ENCODE peak calls at places on chromosomes 11 and 22, in six cellular contexts. N is pancreas, F is transverse colon, X is HFFc6, J is stomach, H is GM10248. V is an unnamed sample.

GRCh38 chr22:26853495-26853894 is 196.1 kb downstream of the MIAT start:
- DNase-seq in N (no peak), F (no peak), X (no peak), J (no peak), H (no peak), V (no peak)

GRCh38 chr11:132131051-132131450 is 760.6 kb downstream of the NTM start:
- DNase-seq in N (no peak), F (no peak), X (no peak), J (no peak), H (no peak), V (no peak)

GRCh38 chr11:40227730-40228129 is 1231.7 kb downstream of the LRRC4C start:
- DNase-seq in N (no peak), F (no peak), X (no peak), J (no peak), H (no peak), V (no peak)

GRCh38 chr11:104254347-104254746 is 90.4 kb upstream of the PDGFD start:
- DNase-seq in N (peak; percentile 2), F (no peak), X (no peak), J (peak; percentile 34), H (peak; percentile 18), V (no peak)

GRCh38 chr11:73330569-73331093 is 22.6 kb downstream of the ARHGEF17 start:
- DNase-seq in N (no peak), F (no peak), X (peak; percentile 52), J (no peak), H (no peak), V (no peak)

GRCh38 chr22:32698926-32699619 is 102.4 kb upstream of the TIMP3 start:
- DNase-seq in N (peak; percentile 6), F (peak; percentile 10), X (no peak), J (no peak), H (no peak), V (no peak)

GRCh38 chr22:29218758-29219408 is 13.2 kb downstream of the EMID1 start:
- DNase-seq in N (no peak), F (no peak), X (no peak), J (no peak), H (no peak), V (no peak)

GRCh38 chr22:47497666-47498065 is 735.2 kb downstream of the TBC1D22A start:
- DNase-seq in N (no peak), F (no peak), X (no peak), J (no peak), H (no peak), V (no peak)

GRCh38 chr11:111942826-111943225 is 5.7 kb downstream of the DIXDC1 start:
- DNase-seq in N (no peak), F (no peak), X (no peak), J (no peak), H (no peak), V (no peak)

GRCh38 chr22:24726848-24727217 is 47.7 kb downstream of the PIWIL3 start:
- DNase-seq in N (no peak), F (no peak), X (no peak), J (no peak), H (no peak), V (no peak)

GRCh38 chr11:24833598-24833997 is 336.7 kb downstream of the LUZP2 start:
- DNase-seq in N (no peak), F (no peak), X (no peak), J (no peak), H (no peak), V (no peak)

GRCh38 chr22:27895600-27895999 is 23.5 kb downstream of the PITPNB start:
- DNase-seq in N (no peak), F (no peak), X (no peak), J (no peak), H (peak; percentile 69), V (no peak)

GRCh38 chr11:10500757-10501684 is 40.0 kb downstream of the RNF141 start:
- DNase-seq in N (no peak), F (no peak), X (no peak), J (no peak), H (no peak), V (no peak)

GRCh38 chr11:66047541-66048365 is 1.2 kb downstream of the GAL3ST3 start:
- DNase-seq in N (no peak), F (no peak), X (no peak), J (no peak), H (no peak), V (no peak)

GRCh38 chr22:48845356-48845936 is 982.2 kb downstream of the BRD1 start:
- DNase-seq in N (no peak), F (no peak), X (no peak), J (no peak), H (no peak), V (no peak)

GRCh38 chr11:111540114-111540920 is at the start of gene LAYN:
- DNase-seq in N (no peak), F (peak; percentile 46), X (no peak), J (peak; percentile 28), H (peak; percentile 36), V (no peak)

GRCh38 chr22:20316844-20317401 is 2.9 kb downstream of the DGCR6L start:
- DNase-seq in N (no peak), F (peak; percentile 6), X (no peak), J (peak; percentile 10), H (no peak), V (no peak)

GRCh38 chr22:20324139-20324516 is 4.3 kb upstream of the DGCR6L start:
- DNase-seq in N (no peak), F (no peak), X (no peak), J (peak; percentile 21), H (no peak), V (no peak)

GRCh38 chr22:20319041-20319744 is 667 bp downstream of the DGCR6L start:
- DNase-seq in N (no peak), F (no peak), X (no peak), J (peak; percentile 24), H (no peak), V (no peak)

GRCh38 chr22:20316217-20316843 is 3.5 kb downstream of the DGCR6L start:
- DNase-seq in N (no peak), F (peak; percentile 4), X (no peak), J (peak; percentile 9), H (no peak), V (no peak)

DNA sequence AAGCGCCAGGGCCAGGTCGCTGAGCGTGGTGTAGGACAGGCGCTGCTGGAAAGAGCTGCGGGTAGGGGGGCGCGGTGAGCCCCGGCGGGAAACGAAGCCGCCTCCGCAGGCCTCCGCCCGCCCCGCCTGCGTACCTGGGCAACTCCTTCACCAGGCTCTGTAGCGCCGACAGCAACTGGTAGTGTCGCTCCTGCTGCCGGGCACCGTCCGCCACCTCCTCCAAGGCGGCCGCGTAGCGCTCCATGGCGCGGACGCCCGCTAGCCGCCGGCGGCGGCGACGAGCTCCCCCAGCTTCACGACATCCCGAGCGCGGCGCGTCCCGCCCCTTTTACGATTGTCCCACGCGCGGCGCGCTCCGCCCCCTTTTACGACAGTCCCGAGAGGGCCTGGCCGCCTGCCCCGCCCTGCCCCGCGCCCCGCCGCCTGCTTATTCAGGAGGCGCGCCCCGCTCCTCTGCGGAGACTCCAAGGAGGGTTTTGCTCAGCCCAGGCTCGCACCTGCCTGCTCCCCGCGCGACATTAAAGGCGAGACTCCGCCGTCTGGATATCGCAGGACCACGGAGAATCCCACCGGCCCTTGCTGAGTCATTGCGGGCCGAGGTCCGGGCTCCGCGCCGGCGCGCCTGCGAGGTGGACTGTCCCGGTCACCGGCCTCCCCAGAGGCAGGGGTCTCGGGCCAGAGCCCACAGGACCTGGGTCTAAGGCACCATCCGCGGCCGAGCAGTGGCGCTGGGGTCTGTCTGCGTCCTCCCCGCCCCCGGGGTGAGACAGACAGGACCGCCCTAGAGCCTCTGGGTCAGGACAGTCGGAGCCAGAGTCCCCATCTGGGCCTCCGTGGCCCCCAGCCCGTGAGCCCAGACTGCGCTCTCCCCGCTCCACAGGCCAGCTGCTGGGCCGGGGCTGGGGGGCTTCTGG is at the start of gene DGCR6L:
- DNase-seq in N (peak; percentile 95), F (peak; percentile 98), X (peak; percentile 89), J (peak; percentile 98), H (peak; percentile 98), V (peak; percentile 92)
- TF ChIP-seq CTCF in N (no peak), F (no peak), X (no peak), J (no peak), H (no peak), V (no peak)

DNA sequence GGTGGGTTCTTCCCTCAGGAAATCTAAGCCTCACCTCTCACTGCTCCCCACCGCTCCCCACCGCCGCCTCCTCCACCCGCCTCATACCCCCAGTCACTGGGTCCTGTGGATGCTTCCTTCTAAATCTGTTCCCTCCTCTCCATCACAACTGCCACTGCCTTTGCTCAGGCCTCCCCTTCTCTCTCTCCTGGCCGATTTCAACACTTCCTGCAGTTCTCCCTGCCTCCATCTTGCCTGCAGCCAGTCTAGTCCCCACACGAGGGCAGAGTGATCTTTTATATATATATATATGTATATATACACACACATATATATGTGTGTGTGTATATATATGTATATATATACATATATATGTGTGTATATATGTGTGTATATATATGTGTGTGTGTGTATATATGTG is 27.8 kb downstream of the CREB3L1 start:
- DNase-seq in N (no peak), F (no peak), X (peak; percentile 35), J (no peak), H (no peak), V (no peak)
- TF ChIP-seq CTCF in N (no peak), F (no peak), X (peak; percentile 7), J (no peak), H (no peak), V (no peak)

GRCh38 chr11:67665537-67666302 is 8.7 kb downstream of the ALDH3B2 start:
- DNase-seq in N (no peak), F (peak; percentile 59), X (no peak), J (peak; percentile 78), H (peak; percentile 41), V (no peak)
- TF ChIP-seq CTCF in N (peak; percentile 19), F (peak; percentile 35), X (peak; percentile 60), J (peak; percentile 21), H (no peak), V (no peak)

DNA sequence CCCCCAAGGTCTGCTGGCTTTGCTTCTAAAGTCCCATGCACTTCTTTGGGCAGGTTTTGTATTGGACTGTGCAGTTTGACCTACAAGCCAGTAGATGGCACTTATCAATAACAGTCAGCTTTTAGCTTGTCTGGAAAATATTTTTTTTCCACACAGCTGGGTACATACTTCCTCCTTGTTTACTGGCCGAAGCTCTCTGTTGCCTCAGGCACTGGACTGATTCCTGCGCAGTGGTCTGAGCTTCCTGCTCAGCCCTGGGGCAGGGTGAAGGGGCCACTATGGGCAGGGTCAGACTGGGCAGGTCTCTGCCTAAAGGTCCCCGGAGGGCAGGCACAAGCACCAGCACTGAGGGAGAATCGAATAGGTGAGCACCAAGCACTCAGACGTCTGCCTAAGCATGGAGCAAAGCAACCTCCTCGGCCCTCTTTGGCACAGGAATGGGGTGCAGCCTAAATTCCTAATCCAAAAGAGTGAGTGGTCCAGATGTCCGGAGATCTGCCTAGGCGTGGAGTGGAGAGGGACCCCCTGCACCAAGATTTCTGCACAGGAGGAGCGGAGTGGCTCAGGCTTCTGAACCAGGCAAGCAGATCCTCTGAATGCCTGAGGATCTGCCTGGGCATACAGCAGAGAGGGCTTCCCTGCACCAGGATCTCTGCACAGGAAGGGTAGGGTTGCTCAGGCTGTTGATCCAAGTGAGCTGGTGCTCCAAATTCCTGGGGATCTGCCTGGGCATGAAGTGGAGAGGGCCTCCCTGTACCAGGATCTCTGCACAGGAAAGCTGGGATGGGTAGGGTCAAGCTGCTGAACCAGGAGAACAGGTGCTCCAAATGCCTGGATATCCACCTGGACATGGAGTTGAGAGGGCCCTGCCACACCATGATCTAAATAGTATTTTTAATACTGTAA is 105.9 kb upstream of the C11orf58 start:
- DNase-seq in N (no peak), F (no peak), X (peak; percentile 35), J (no peak), H (no peak), V (no peak)
- TF ChIP-seq CTCF in N (no peak), F (no peak), X (peak; percentile 60), J (no peak), H (peak; percentile 32), V (no peak)